ENCODE peak calls at places on chromosomes 1 and 21, in six cellular contexts. One of them, this sample, is unnamed.

GRCh38 chr1:68594851-68595250 is 98.0 kb upstream of the DEPDC1 start:
- DNase-seq in GM23248: peak; percentile 14
- DNase-seq in T-helper 17 cell: no peak
- DNase-seq in T-helper 9 cell: no peak
- DNase-seq in activated T-cell treated with anti-CD3 and anti-CD28 coated beads for 1 hour: no peak
- DNase-seq in B cell: no peak
- DNase-seq in this sample: no peak

GRCh38 chr1:157233131-157233530 is 94.9 kb upstream of the ETV3 start:
- DNase-seq in T-helper 17 cell: no peak
- DNase-seq in activated T-cell treated with anti-CD3 and anti-CD28 coated beads for 1 hour: no peak
- DNase-seq in T-helper 9 cell: no peak
- DNase-seq in GM23248: no peak
- DNase-seq in B cell: no peak
- DNase-seq in this sample: no peak

GRCh38 chr1:246448373-246448772 is 58.7 kb downstream of the SMYD3 start:
- DNase-seq in GM23248: no peak
- DNase-seq in T-helper 9 cell: no peak
- DNase-seq in B cell: no peak
- DNase-seq in T-helper 17 cell: no peak
- DNase-seq in activated T-cell treated with anti-CD3 and anti-CD28 coated beads for 1 hour: no peak
- DNase-seq in this sample: no peak

GRCh38 chr1:240465531-240465940 is 146.4 kb downstream of the GREM2 start:
- DNase-seq in B cell: no peak
- DNase-seq in GM23248: no peak
- DNase-seq in T-helper 9 cell: no peak
- DNase-seq in activated T-cell treated with anti-CD3 and anti-CD28 coated beads for 1 hour: no peak
- DNase-seq in T-helper 17 cell: no peak
- DNase-seq in this sample: no peak

GRCh38 chr1:60637651-60638050 is 444.7 kb upstream of the NFIA start:
- DNase-seq in B cell: no peak
- DNase-seq in T-helper 17 cell: no peak
- DNase-seq in GM23248: no peak
- DNase-seq in activated T-cell treated with anti-CD3 and anti-CD28 coated beads for 1 hour: no peak
- DNase-seq in T-helper 9 cell: no peak
- DNase-seq in this sample: no peak

GRCh38 chr21:36929622-36930021 is 36.8 kb downstream of the HLCS start:
- DNase-seq in B cell: no peak
- DNase-seq in activated T-cell treated with anti-CD3 and anti-CD28 coated beads for 1 hour: no peak
- DNase-seq in T-helper 9 cell: no peak
- DNase-seq in GM23248: no peak
- DNase-seq in T-helper 17 cell: no peak
- DNase-seq in this sample: no peak

GRCh38 chr1:175725684-175726083 is 17.7 kb downstream of the TNR start:
- DNase-seq in GM23248: peak; percentile 34
- DNase-seq in activated T-cell treated with anti-CD3 and anti-CD28 coated beads for 1 hour: no peak
- DNase-seq in T-helper 17 cell: no peak
- DNase-seq in B cell: no peak
- DNase-seq in T-helper 9 cell: no peak
- DNase-seq in this sample: no peak

GRCh38 chr1:75791022-75791421 is 5.0 kb downstream of the RABGGTB start:
- DNase-seq in T-helper 17 cell: no peak
- DNase-seq in GM23248: peak; percentile 42
- DNase-seq in activated T-cell treated with anti-CD3 and anti-CD28 coated beads for 1 hour: no peak
- DNase-seq in B cell: no peak
- DNase-seq in T-helper 9 cell: no peak
- DNase-seq in this sample: no peak

GRCh38 chr1:178039826-178040380 is 54.0 kb upstream of the RASAL2 start:
- DNase-seq in T-helper 9 cell: no peak
- DNase-seq in GM23248: no peak
- DNase-seq in B cell: no peak
- DNase-seq in activated T-cell treated with anti-CD3 and anti-CD28 coated beads for 1 hour: no peak
- DNase-seq in T-helper 17 cell: no peak
- DNase-seq in this sample: no peak

This sample was measured in NCI-H510A.